ENCODE peak calls at places on chromosomes 6 and 20, in nine cellular contexts. R, Z, T, H, S, V, G, X and B are unnamed samples.

GRCh38 chr20:50491168-50491567 is 19.0 kb upstream of the PTPN1 start:
- DNase-seq in H (no peak), S (no peak), V (no peak), R (no peak), T (no peak), Z (no peak), G (no peak), X (no peak), B (no peak)

GRCh38 chr6:89140347-89141159 is 5.3 kb upstream of the PM20D2 start:
- DNase-seq in G (no peak), Z (no peak), T (peak), R (no peak), H (no peak), V (no peak), S (no peak), X (no peak), B (no peak)

GRCh38 chr6:159490298-159490937 is 202.6 kb downstream of the SOD2 start:
- DNase-seq in X (no peak), R (peak), Z (no peak), G (no peak), H (peak), S (peak), V (peak), T (no peak), B (no peak)

GRCh38 chr6:4974962-4975361 is 28.9 kb downstream of the RPP40 start:
- DNase-seq in X (no peak), Z (no peak), V (no peak), H (no peak), S (no peak), T (no peak), G (no peak), R (no peak), B (no peak)

GRCh38 chr20:11375966-11376365 is 541.7 kb upstream of the BTBD3 start:
- DNase-seq in T (no peak), X (no peak), H (no peak), S (no peak), R (no peak), V (no peak), Z (no peak), G (no peak), B (no peak)

GRCh38 chr20:11391591-11391990 is 526.1 kb upstream of the BTBD3 start:
- DNase-seq in Z (no peak), H (no peak), G (no peak), R (no peak), T (no peak), S (no peak), X (no peak), V (no peak), B (no peak)

GRCh38 chr20:51172558-51173428 is 149.9 kb upstream of the KCNG1 start:
- DNase-seq in V (no peak), S (no peak), T (no peak), X (no peak), Z (peak), H (no peak), R (no peak), G (no peak), B (no peak)

GRCh38 chr20:11170025-11170424 is 496.2 kb upstream of the JAG1 start:
- DNase-seq in Z (no peak), S (no peak), X (no peak), H (no peak), V (no peak), T (no peak), G (no peak), R (no peak), B (no peak)

GRCh38 chr6:106324726-106325335 is 729 bp downstream of the ATG5 start:
- DNase-seq in T (no peak), Z (no peak), G (no peak), V (no peak), S (no peak), H (no peak), X (no peak), R (no peak), B (no peak)

GRCh38 chr6:46437671-46438221 is 53.5 kb downstream of the RCAN2 start:
- DNase-seq in G (no peak), R (no peak), H (no peak), V (no peak), S (no peak), T (no peak), Z (no peak), X (no peak), B (no peak)

GRCh38 chr20:33843854-33844253 is 32.7 kb downstream of the CHMP4B start:
- DNase-seq in V (peak), R (peak), T (no peak), S (no peak), G (no peak), H (no peak), Z (peak), X (no peak), B (peak)

GRCh38 chr6:104537185-104537584 is 322.5 kb downstream of the HACE1 start:
- DNase-seq in Z (no peak), V (no peak), X (no peak), T (no peak), G (no peak), H (no peak), S (no peak), R (no peak), B (no peak)

GRCh38 chr20:57693670-57694329 is 16.0 kb downstream of the PMEPA1 start:
- DNase-seq in X (no peak), Z (no peak), T (no peak), S (no peak), H (no peak), G (no peak), R (no peak), V (no peak), B (no peak)

GRCh38 chr20:34312544-34313217 is 9.5 kb upstream of the AHCY start:
- DNase-seq in T (peak), R (peak), G (peak), Z (peak), H (peak), V (peak), X (peak), S (peak), B (peak)

GRCh38 chr20:33309631-33310030 is 26.6 kb downstream of the BPIFB1 start:
- DNase-seq in V (no peak), X (no peak), H (no peak), G (no peak), S (no peak), R (no peak), T (no peak), Z (no peak), B (no peak)

GRCh38 chr20:45036044-45036755 is 64.7 kb downstream of the KCNS1 start:
- DNase-seq in H (no peak), G (no peak), Z (peak), X (no peak), S (no peak), R (no peak), T (peak), V (no peak), B (no peak)

GRCh38 chr6:3318226-3318625 is 59.5 kb downstream of the PSMG4 start:
- DNase-seq in V (no peak), X (no peak), Z (no peak), S (no peak), R (peak), T (no peak), H (no peak), G (no peak), B (no peak)

GRCh38 chr20:17795449-17796095 is 95.8 kb downstream of the BANF2 start:
- DNase-seq in T (no peak), R (no peak), G (no peak), H (no peak), V (no peak), Z (no peak), S (no peak), X (no peak), B (no peak)

GRCh38 chr6:84442241-84442640 is 214.8 kb upstream of the CEP162 start:
- DNase-seq in Z (no peak), T (no peak), X (no peak), R (no peak), H (no peak), V (no peak), S (peak), G (no peak), B (no peak)

GRCh38 chr20:44850272-44850671 is 35.2 kb upstream of the YWHAB start:
- DNase-seq in V (peak), S (no peak), H (no peak), G (no peak), R (no peak), X (no peak), T (no peak), Z (no peak), B (no peak)

GRCh38 chr6:42222450-42222849 is 4.8 kb upstream of the MRPS10 start:
- DNase-seq in T (peak), V (no peak), S (no peak), R (no peak), X (no peak), G (no peak), H (no peak), Z (no peak), B (no peak)

DNA sequence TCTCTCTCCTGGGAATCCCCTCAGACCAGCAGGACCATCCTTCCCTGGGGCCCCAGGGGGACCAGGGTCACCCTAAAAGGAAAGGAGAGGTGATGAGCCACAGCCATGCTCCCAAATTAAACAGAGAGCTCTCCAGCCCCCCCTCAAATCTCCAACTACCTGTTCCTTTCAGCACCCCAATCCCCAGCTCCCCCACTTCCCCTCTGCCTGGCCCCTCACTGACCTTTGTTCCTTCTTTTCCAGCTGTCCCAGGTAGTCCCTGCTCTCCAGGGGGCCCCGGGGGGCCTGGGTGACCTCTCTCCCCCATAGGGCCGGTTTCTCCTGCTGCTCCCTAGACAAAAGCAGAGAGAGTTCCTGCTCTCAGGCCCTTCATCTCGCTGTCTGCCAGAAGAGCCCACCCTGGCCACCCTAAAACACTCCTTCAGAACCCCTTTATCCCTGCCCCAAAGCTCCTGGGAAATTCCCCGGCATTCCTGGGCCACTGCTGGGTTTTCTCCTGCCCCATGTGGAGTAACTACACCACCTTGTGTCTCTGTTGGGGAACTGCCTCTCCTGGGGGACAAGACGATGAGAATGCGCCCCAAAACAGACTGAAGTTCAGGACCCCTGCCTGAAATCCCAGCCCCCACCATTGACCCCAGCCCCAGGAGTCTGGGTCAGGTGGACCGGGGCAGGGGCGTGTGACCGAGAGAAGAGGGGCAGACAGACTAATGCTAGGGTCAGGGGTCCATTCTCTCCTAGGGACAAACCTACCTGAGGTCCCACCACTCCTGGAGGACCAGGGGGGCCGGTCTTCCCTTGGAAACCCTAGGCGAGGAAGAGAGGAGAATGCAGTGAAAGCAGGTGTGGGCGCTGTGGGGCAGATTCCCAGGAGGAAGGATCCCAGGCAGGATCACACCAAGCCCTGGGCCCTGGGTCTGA is 19.7 kb downstream of the COL11A2 start:
- DNase-seq in H (no peak), V (no peak), G (peak), Z (peak), R (no peak), X (no peak), S (no peak), T (peak), B (no peak)
- TF ChIP-seq EP300 in H (no peak), V (no peak), G (no peak), Z (no peak), R (no peak), X (no peak), S (no peak), T (no peak), B (no peak)

GRCh38 chr6:19838442-19839236 is 1.5 kb downstream of the ID4 start:
- DNase-seq in X (peak), H (no peak), G (peak), T (peak), V (peak), Z (no peak), S (peak), R (peak), B (peak)

GRCh38 chr6:19834858-19835257 is 2.3 kb upstream of the ID4 start:
- DNase-seq in V (no peak), T (no peak), Z (no peak), G (no peak), R (no peak), X (no peak), H (no peak), S (no peak), B (no peak)

GRCh38 chr6:19837511-19838441 is 606 bp downstream of the ID4 start:
- DNase-seq in Z (no peak), T (peak), S (peak), V (peak), R (peak), H (no peak), X (peak), G (peak), B (peak)

GRCh38 chr6:19835605-19836004 is 1.6 kb upstream of the ID4 start:
- DNase-seq in X (no peak), H (no peak), V (no peak), R (no peak), G (no peak), Z (no peak), S (no peak), T (no peak), B (no peak)

GRCh38 chr6:19836799-19837510 is at the start of gene ID4:
- DNase-seq in Z (no peak), R (peak), S (peak), H (peak), T (no peak), X (peak), G (peak), V (peak), B (peak)
- TF ChIP-seq EP300 in Z (no peak), R (no peak), S (no peak), H (peak), T (no peak), X (no peak), G (no peak), V (no peak), B (no peak)

GRCh38 chr6:16743661-16744210 is 17.5 kb downstream of the ATXN1 start:
- DNase-seq in T (no peak), G (no peak), H (no peak), V (no peak), X (no peak), Z (no peak), R (no peak), S (no peak), B (no peak)
- TF ChIP-seq EP300 in T (no peak), G (no peak), H (no peak), V (no peak), X (no peak), Z (no peak), R (no peak), S (no peak), B (no peak)

DNA sequence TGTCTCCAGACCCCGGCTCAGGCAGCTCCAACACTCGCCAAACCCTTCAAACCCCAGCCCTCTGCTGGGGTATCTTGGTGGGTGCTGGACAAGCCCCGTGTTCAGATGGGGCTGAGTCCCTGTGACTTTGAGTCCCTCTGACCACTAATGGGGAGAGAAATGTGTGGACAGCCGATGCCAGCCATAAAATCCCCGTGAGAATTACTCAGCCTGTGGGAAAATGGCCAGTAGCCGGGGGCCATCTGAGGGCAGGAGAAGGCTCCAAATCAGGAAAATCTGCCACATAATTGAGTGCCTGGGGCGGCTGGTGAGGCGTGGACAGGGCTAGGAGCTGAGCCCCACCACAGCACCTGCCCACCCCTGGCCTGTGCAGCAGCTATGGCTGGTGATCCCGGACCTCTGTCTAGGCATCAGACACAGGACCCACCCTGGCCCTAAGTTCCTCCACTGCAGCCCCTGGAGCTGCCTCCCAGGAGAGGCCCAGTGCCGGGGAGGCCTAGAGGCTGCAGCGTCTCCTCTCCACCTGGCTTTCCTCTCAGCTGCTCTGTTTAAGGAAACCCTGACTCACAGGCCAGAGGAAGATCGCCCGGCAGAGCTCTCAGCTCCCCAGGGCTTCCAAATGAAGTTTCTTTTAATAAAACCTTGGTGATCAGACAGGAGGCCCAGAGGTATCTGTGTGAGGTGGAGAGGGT is 53.7 kb upstream of the SLCO4A1 start:
- DNase-seq in Z (no peak), T (no peak), S (no peak), G (no peak), H (no peak), V (no peak), R (no peak), X (no peak), B (no peak)
- TF ChIP-seq EP300 in Z (no peak), T (no peak), S (no peak), G (no peak), H (no peak), V (no peak), R (no peak), X (no peak), B (no peak)

GRCh38 chr20:37316116-37316774 is 26.8 kb downstream of the MANBAL start:
- DNase-seq in V (peak), X (peak), S (no peak), T (no peak), G (no peak), H (no peak), R (no peak), Z (no peak), B (no peak)

GRCh38 chr20:37317316-37317715 is 27.9 kb downstream of the MANBAL start:
- DNase-seq in S (no peak), V (no peak), H (no peak), T (no peak), Z (no peak), X (no peak), R (no peak), G (no peak), B (no peak)

GRCh38 chr20:37316775-37317170 is 27.3 kb downstream of the MANBAL start:
- DNase-seq in V (no peak), S (no peak), H (no peak), T (no peak), Z (no peak), R (peak), G (no peak), X (peak), B (no peak)

GRCh38 chr20:37318046-37318445 is 27.9 kb upstream of the SRC start:
- DNase-seq in H (no peak), G (no peak), S (no peak), V (no peak), R (no peak), Z (no peak), T (no peak), X (peak), B (no peak)

DNA sequence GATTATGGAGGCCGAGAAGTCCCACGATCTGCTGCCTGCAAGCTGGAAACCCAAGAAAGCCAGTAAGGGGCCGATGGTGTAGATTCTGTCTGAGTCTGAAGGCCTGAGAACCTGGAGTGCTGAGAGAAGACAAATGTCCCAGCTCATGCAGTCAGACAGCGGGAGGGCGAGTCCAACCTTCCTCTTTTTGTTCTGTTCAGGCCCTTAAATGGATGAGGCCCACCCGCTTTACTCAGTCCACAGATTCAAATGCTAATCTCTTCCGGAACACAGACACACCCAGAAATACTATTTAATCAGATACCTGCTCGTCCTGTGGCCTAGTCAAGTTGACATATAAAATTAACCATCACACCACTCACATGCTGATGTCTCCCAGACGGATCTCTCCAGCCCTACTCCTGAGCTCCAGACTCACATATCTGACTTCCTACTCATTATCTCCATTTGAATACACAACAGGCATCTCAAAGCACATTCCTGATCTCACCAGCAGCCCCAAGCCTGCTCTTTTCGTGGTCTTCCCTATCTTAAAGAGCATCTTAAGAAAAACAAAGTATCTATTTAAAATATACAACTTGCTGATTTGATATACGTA is 26.7 kb upstream of the SRC start:
- DNase-seq in Z (no peak), H (no peak), V (no peak), R (no peak), G (no peak), S (no peak), X (peak), T (no peak), B (peak)
- TF ChIP-seq EP300 in Z (no peak), H (no peak), V (no peak), R (no peak), G (no peak), S (no peak), X (no peak), T (no peak), B (no peak)

GRCh38 chr20:63230800-63231268 is 4.9 kb upstream of the BIRC7 start:
- DNase-seq in V (peak), T (peak), H (no peak), S (no peak), G (no peak), X (peak), R (peak), Z (peak), B (peak)
- TF ChIP-seq EP300 in V (no peak), T (no peak), H (no peak), S (no peak), G (no peak), X (no peak), R (no peak), Z (no peak), B (no peak)

GRCh38 chr6:169099411-169100202 is 154.0 kb downstream of the THBS2 start:
- DNase-seq in X (no peak), V (no peak), Z (no peak), H (no peak), S (no peak), R (no peak), T (peak), G (no peak), B (no peak)
- TF ChIP-seq EP300 in X (no peak), V (no peak), Z (no peak), H (no peak), S (no peak), R (no peak), T (no peak), G (no peak), B (no peak)